ENCODE peak calls at places on chromosome 14, in four cellular contexts. C, R, V and K are unnamed samples.

GRCh38 chr14:39342768-39343167 is 89.5 kb downstream of the FBXO33 start:
- DNase-seq in C (no peak), R (no peak), V (no peak), K (no peak)

GRCh38 chr14:58829594-58829993 is 191.8 kb downstream of the DACT1 start:
- DNase-seq in R (no peak), V (no peak), C (peak), K (no peak)

GRCh38 chr14:88554458-88555286 is at the start of gene PTPN21:
- DNase-seq in R (peak), V (no peak), C (peak), K (peak)

GRCh38 chr14:87630808-87631207 is 362.2 kb downstream of the GALC start:
- DNase-seq in R (no peak), C (no peak), V (no peak), K (no peak)

GRCh38 chr14:75486317-75486716 is 36.0 kb upstream of the BATF start:
- DNase-seq in V (no peak), R (no peak), C (no peak), K (no peak)

GRCh38 chr14:74417611-74418010 is 8.4 kb downstream of the SYNDIG1L start:
- DNase-seq in C (no peak), R (no peak), V (no peak), K (no peak)

GRCh38 chr14:93546642-93547041 is 115.9 kb downstream of the UNC79 start:
- DNase-seq in C (no peak), R (no peak), V (no peak), K (no peak)

GRCh38 chr14:85572845-85573244 is 42.9 kb downstream of the FLRT2 start:
- DNase-seq in V (no peak), R (no peak), C (no peak), K (peak)

GRCh38 chr14:98608071-98609060 is 663.6 kb downstream of the BCL11B start:
- DNase-seq in V (no peak), C (no peak), R (no peak), K (no peak)

GRCh38 chr14:88519907-88520306 is 34.9 kb downstream of the PTPN21 start:
- DNase-seq in V (no peak), C (no peak), R (no peak), K (no peak)

GRCh38 chr14:92785601-92786426 is 8.3 kb upstream of the GOLGA5 start:
- DNase-seq in R (peak), V (no peak), C (no peak), K (no peak)

GRCh38 chr14:37778135-37778943 is 182.9 kb downstream of the TTC6 start:
- DNase-seq in V (no peak), C (no peak), R (no peak), K (no peak)

GRCh38 chr14:22838631-22839041 is 2.3 kb downstream of the MMP14 start:
- DNase-seq in C (no peak), R (no peak), V (no peak), K (no peak)

GRCh38 chr14:23729720-23730387 is 93.7 kb downstream of the DHRS2 start:
- DNase-seq in C (peak), V (no peak), R (peak), K (peak)

GRCh38 chr14:52536269-52536668 is 16.0 kb downstream of the TXNDC16 start:
- DNase-seq in C (no peak), V (no peak), R (no peak), K (no peak)

GRCh38 chr14:103597623-103598372 is 31.2 kb upstream of the KLC1 start:
- DNase-seq in R (peak), C (no peak), V (no peak), K (no peak)

GRCh38 chr14:64507376-64508156 is 3.0 kb downstream of the ZBTB1 start:
- DNase-seq in R (no peak), V (no peak), C (no peak), K (no peak)

GRCh38 chr14:105541218-105541617 is 14.8 kb downstream of the TMEM121 start:
- DNase-seq in C (no peak), R (no peak), V (no peak), K (no peak)

GRCh38 chr14:21428930-21429329 is 27.0 kb downstream of the CHD8 start:
- DNase-seq in C (no peak), R (no peak), V (no peak), K (no peak)

GRCh38 chr14:65179918-65180724 is 77.8 kb upstream of the MAX start:
- DNase-seq in C (no peak), R (no peak), V (no peak), K (peak)

GRCh38 chr14:105413542-105413886 is 6.1 kb upstream of the MTA1 start:
- DNase-seq in R (no peak), C (no peak), V (no peak), K (no peak)

GRCh38 chr14:65941091-65941490 is 528.6 kb downstream of the FUT8 start:
- DNase-seq in V (no peak), C (no peak), R (no peak), K (no peak)

GRCh38 chr14:91899213-91899612 is 31.9 kb upstream of the TC2N start:
- DNase-seq in R (no peak), V (no peak), C (no peak), K (peak)

GRCh38 chr14:91754819-91755218 is 22.9 kb upstream of the CATSPERB start:
- DNase-seq in C (no peak), V (no peak), R (no peak), K (no peak)

GRCh38 chr14:106738075-106738474 is 1211.7 kb downstream of the TMEM121 start:
- DNase-seq in R (no peak), V (no peak), C (no peak), K (no peak)

GRCh38 chr14:61542848-61543790 is 152.2 kb upstream of the HIF1A start:
- DNase-seq in R (no peak), V (no peak), C (no peak), K (no peak)

GRCh38 chr14:24670594-24670993 is 36.6 kb upstream of the GZMB start:
- DNase-seq in R (no peak), C (no peak), V (no peak), K (no peak)

GRCh38 chr14:96055753-96056508 is 16.8 kb downstream of the C14orf132 start:
- DNase-seq in C (no peak), V (no peak), R (no peak), K (no peak)

GRCh38 chr14:50091240-50091914 is 25.0 kb downstream of the VCPKMT start:
- DNase-seq in R (no peak), C (no peak), V (no peak), K (no peak)
- TF ChIP-seq MAX in R (no peak), C (no peak), V (no peak), K (no peak)

DNA sequence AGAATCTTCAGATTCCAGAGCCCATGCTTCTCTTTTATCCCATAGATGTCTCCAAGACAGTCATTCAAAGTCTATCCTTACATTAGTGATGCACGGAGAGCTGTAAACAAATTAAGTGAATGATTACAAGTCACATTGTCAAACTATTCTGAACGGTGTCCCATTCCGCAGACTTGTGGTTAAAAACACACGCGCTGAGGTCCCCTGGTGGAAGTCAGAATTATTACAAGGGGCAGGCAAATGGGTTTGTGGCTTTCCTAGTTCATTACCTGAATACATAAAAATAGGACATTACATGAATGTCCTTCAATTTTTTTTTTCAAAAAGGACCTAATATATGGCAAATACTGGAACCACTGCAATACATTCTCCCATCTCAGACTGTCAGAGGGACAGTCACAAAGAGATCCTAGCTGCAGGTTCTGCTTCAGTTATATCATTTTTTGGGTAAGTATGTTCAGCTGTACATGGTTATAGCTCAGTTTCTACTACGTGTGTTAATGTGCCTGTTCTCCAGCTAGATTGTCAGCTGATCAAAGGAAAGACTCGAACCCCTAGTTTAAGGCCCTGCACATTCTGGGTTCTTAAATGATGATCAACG is 53.1 kb upstream of the STON2 start:
- DNase-seq in C (peak), R (peak), V (no peak), K (peak)
- TF ChIP-seq MAFK in C (no peak), R (no peak), V (no peak), K (no peak)

GRCh38 chr14:99909500-99910064 is 116.4 kb downstream of the EML1 start:
- DNase-seq in V (no peak), C (no peak), R (no peak), K (peak)

GRCh38 chr14:99907761-99908652 is 114.8 kb downstream of the EML1 start:
- DNase-seq in C (no peak), V (no peak), R (no peak), K (no peak)

GRCh38 chr14:99915305-99916090 is 122.3 kb downstream of the EML1 start:
- DNase-seq in V (no peak), R (no peak), C (no peak), K (no peak)

GRCh38 chr14:99908653-99909250 is 115.5 kb downstream of the EML1 start:
- DNase-seq in V (no peak), R (no peak), C (no peak), K (no peak)

GRCh38 chr14:99910337-99911268 is 117.4 kb downstream of the EML1 start:
- DNase-seq in R (no peak), V (no peak), C (peak), K (peak)
- TF ChIP-seq MAX in R (no peak), V (no peak), C (no peak), K (peak)

GRCh38 chr14:101331141-101331525 is 230.2 kb upstream of the DIO3 start:
- DNase-seq in V (no peak), R (no peak), C (no peak), K (no peak)
- TF ChIP-seq MAFK in V (no peak), R (no peak), C (no peak), K (no peak)

GRCh38 chr14:53615254-53615653 is 341.4 kb downstream of the BMP4 start:
- DNase-seq in R (no peak), V (no peak), C (peak), K (no peak)

GRCh38 chr14:53608369-53608768 is 348.3 kb downstream of the BMP4 start:
- DNase-seq in C (no peak), R (no peak), V (no peak), K (peak)

GRCh38 chr14:53610947-53611346 is 345.7 kb downstream of the BMP4 start:
- DNase-seq in R (no peak), C (peak), V (no peak), K (no peak)

GRCh38 chr14:53609009-53609408 is 347.6 kb downstream of the BMP4 start:
- DNase-seq in C (no peak), R (no peak), V (no peak), K (no peak)

GRCh38 chr14:53613404-53614253 is 343.0 kb downstream of the BMP4 start:
- DNase-seq in C (peak), R (no peak), V (no peak), K (peak)
- TF ChIP-seq MAX in C (peak), R (no peak), V (no peak), K (peak)

GRCh38 chr14:33568935-33569579 is 381.8 kb downstream of the EGLN3 start:
- DNase-seq in V (no peak), R (no peak), C (no peak), K (no peak)

GRCh38 chr14:33566082-33566481 is 384.8 kb downstream of the EGLN3 start:
- DNase-seq in V (no peak), R (peak), C (no peak), K (no peak)

GRCh38 chr14:33569844-33570716 is 380.8 kb downstream of the EGLN3 start:
- DNase-seq in R (no peak), V (no peak), C (no peak), K (no peak)

GRCh38 chr14:33567003-33567735 is 383.7 kb downstream of the EGLN3 start:
- DNase-seq in V (no peak), C (peak), R (no peak), K (no peak)

GRCh38 chr14:33567736-33568124 is 383.1 kb downstream of the EGLN3 start:
- DNase-seq in R (no peak), V (no peak), C (no peak), K (no peak)
- TF ChIP-seq MAFK in R (no peak), V (no peak), C (no peak), K (no peak)